ENCODE peak calls at places on chromosome 4, in six cellular contexts. One of them, this sample, is unnamed.

GRCh38 chr4:48329976-48330375 is 11.4 kb upstream of the SLAIN2 start:
- DNase-seq in neuronal stem cell: no peak
- DNase-seq in IMR-90: peak
- DNase-seq in H9: no peak
- DNase-seq in mesenchymal stem cell: peak
- DNase-seq in H1: no peak
- DNase-seq in this sample: peak

GRCh38 chr4:15457401-15458201 is 12.1 kb upstream of the CC2D2A start:
- DNase-seq in neuronal stem cell: no peak
- DNase-seq in IMR-90: peak
- DNase-seq in H9: no peak
- DNase-seq in mesenchymal stem cell: peak
- DNase-seq in H1: no peak
- DNase-seq in this sample: no peak

GRCh38 chr4:151488968-151489367 is 80.0 kb downstream of the FHIP1A start:
- DNase-seq in neuronal stem cell: no peak
- DNase-seq in IMR-90: no peak
- DNase-seq in H9: no peak
- DNase-seq in mesenchymal stem cell: no peak
- DNase-seq in H1: no peak
- DNase-seq in this sample: peak

GRCh38 chr4:4862665-4863482 is 3.4 kb downstream of the MSX1 start:
- DNase-seq in neuronal stem cell: no peak
- DNase-seq in IMR-90: no peak
- DNase-seq in H9: no peak
- DNase-seq in mesenchymal stem cell: no peak
- DNase-seq in H1: no peak
- DNase-seq in this sample: no peak

GRCh38 chr4:113646456-113646809 is 115.1 kb downstream of the CAMK2D start:
- DNase-seq in neuronal stem cell: peak
- DNase-seq in IMR-90: peak
- DNase-seq in H9: peak
- DNase-seq in mesenchymal stem cell: no peak
- DNase-seq in H1: peak
- DNase-seq in this sample: no peak

GRCh38 chr4:175504316-175504715 is 307.7 kb downstream of the GPM6A start:
- DNase-seq in neuronal stem cell: no peak
- DNase-seq in IMR-90: peak
- DNase-seq in H9: no peak
- DNase-seq in mesenchymal stem cell: no peak
- DNase-seq in H1: no peak
- DNase-seq in this sample: no peak

GRCh38 chr4:77669911-77670590 is 64.4 kb downstream of the CXCL13 start:
- DNase-seq in neuronal stem cell: no peak
- DNase-seq in IMR-90: no peak
- DNase-seq in H9: no peak
- DNase-seq in mesenchymal stem cell: no peak
- DNase-seq in H1: no peak
- DNase-seq in this sample: no peak

GRCh38 chr4:87811977-87812376 is 12.6 kb downstream of the IBSP start:
- DNase-seq in neuronal stem cell: no peak
- DNase-seq in IMR-90: peak
- DNase-seq in H9: no peak
- DNase-seq in mesenchymal stem cell: no peak
- DNase-seq in H1: no peak
- DNase-seq in this sample: no peak

GRCh38 chr4:139841464-139842195 is 176.0 kb downstream of the MGST2 start:
- DNase-seq in neuronal stem cell: no peak
- DNase-seq in IMR-90: no peak
- DNase-seq in H9: no peak
- DNase-seq in mesenchymal stem cell: peak
- DNase-seq in H1: no peak
- DNase-seq in this sample: no peak

GRCh38 chr4:169663894-169664293 is 43.5 kb downstream of the CLCN3 start:
- DNase-seq in neuronal stem cell: peak
- DNase-seq in IMR-90: peak
- DNase-seq in H9: no peak
- DNase-seq in mesenchymal stem cell: no peak
- DNase-seq in H1: no peak
- DNase-seq in this sample: no peak

GRCh38 chr4:83223781-83224180 is 60.8 kb downstream of the COQ2 start:
- DNase-seq in neuronal stem cell: no peak
- DNase-seq in IMR-90: no peak
- DNase-seq in H9: no peak
- DNase-seq in mesenchymal stem cell: no peak
- DNase-seq in H1: no peak
- DNase-seq in this sample: no peak

GRCh38 chr4:1410491-1411325 is 4.5 kb upstream of the NKX1-1 start:
- DNase-seq in neuronal stem cell: peak
- DNase-seq in IMR-90: peak
- DNase-seq in H9: peak
- DNase-seq in mesenchymal stem cell: peak
- DNase-seq in H1: peak
- DNase-seq in this sample: no peak

GRCh38 chr4:139275281-139275735 is 4.7 kb downstream of the MGARP start:
- DNase-seq in neuronal stem cell: no peak
- DNase-seq in IMR-90: no peak
- DNase-seq in H9: no peak
- DNase-seq in mesenchymal stem cell: no peak
- DNase-seq in H1: no peak
- DNase-seq in this sample: no peak

GRCh38 chr4:64727960-64728359 is 318.7 kb upstream of the TECRL start:
- DNase-seq in neuronal stem cell: no peak
- DNase-seq in IMR-90: no peak
- DNase-seq in H9: peak
- DNase-seq in mesenchymal stem cell: no peak
- DNase-seq in H1: peak
- DNase-seq in this sample: no peak

GRCh38 chr4:6371271-6371670 is 101.1 kb downstream of the PPP2R2C start:
- DNase-seq in neuronal stem cell: no peak
- DNase-seq in IMR-90: no peak
- DNase-seq in H9: no peak
- DNase-seq in mesenchymal stem cell: no peak
- DNase-seq in H1: no peak
- DNase-seq in this sample: no peak

GRCh38 chr4:112112590-112113170 is 32.6 kb upstream of the FAM241A start:
- DNase-seq in neuronal stem cell: no peak
- DNase-seq in IMR-90: no peak
- DNase-seq in H9: no peak
- DNase-seq in mesenchymal stem cell: no peak
- DNase-seq in H1: no peak
- DNase-seq in this sample: no peak

GRCh38 chr4:58602022-58602421 is 1491.8 kb upstream of the IGFBP7 start:
- DNase-seq in neuronal stem cell: no peak
- DNase-seq in IMR-90: no peak
- DNase-seq in H9: no peak
- DNase-seq in mesenchymal stem cell: no peak
- DNase-seq in H1: no peak
- DNase-seq in this sample: no peak

GRCh38 chr4:109005523-109005922 is 242.7 kb upstream of the ETNPPL start:
- DNase-seq in neuronal stem cell: no peak
- DNase-seq in IMR-90: peak
- DNase-seq in H9: no peak
- DNase-seq in mesenchymal stem cell: peak
- DNase-seq in H1: no peak
- DNase-seq in this sample: peak

GRCh38 chr4:17447675-17448298 is 64.1 kb downstream of the QDPR start:
- DNase-seq in neuronal stem cell: peak
- DNase-seq in IMR-90: peak
- DNase-seq in H9: peak
- DNase-seq in mesenchymal stem cell: peak
- DNase-seq in H1: no peak
- DNase-seq in this sample: peak

GRCh38 chr4:85720736-85721135 is 245.8 kb downstream of the ARHGAP24 start:
- DNase-seq in neuronal stem cell: no peak
- DNase-seq in IMR-90: peak
- DNase-seq in H9: no peak
- DNase-seq in mesenchymal stem cell: peak
- DNase-seq in H1: no peak
- DNase-seq in this sample: no peak

GRCh38 chr4:140125374-140125773 is 28.6 kb downstream of the MAML3 start:
- DNase-seq in neuronal stem cell: no peak
- DNase-seq in IMR-90: peak
- DNase-seq in H9: no peak
- DNase-seq in mesenchymal stem cell: no peak
- DNase-seq in H1: no peak
- DNase-seq in this sample: no peak

GRCh38 chr4:23022032-23022431 is 329.3 kb downstream of the GBA3 start:
- DNase-seq in neuronal stem cell: no peak
- DNase-seq in IMR-90: peak
- DNase-seq in H9: no peak
- DNase-seq in mesenchymal stem cell: peak
- DNase-seq in H1: no peak
- DNase-seq in this sample: peak

GRCh38 chr4:17736484-17736883 is 44.9 kb downstream of the FAM184B start:
- DNase-seq in neuronal stem cell: no peak
- DNase-seq in IMR-90: no peak
- DNase-seq in H9: no peak
- DNase-seq in mesenchymal stem cell: no peak
- DNase-seq in H1: no peak
- DNase-seq in this sample: no peak

GRCh38 chr4:72525938-72526337 is 43.1 kb downstream of the ADAMTS3 start:
- DNase-seq in neuronal stem cell: no peak
- DNase-seq in IMR-90: peak
- DNase-seq in H9: no peak
- DNase-seq in mesenchymal stem cell: peak
- DNase-seq in H1: no peak
- DNase-seq in this sample: no peak

GRCh38 chr4:106650701-106651100 is 282.1 kb upstream of the GIMD1 start:
- DNase-seq in neuronal stem cell: no peak
- DNase-seq in IMR-90: no peak
- DNase-seq in H9: no peak
- DNase-seq in mesenchymal stem cell: peak
- DNase-seq in H1: no peak
- DNase-seq in this sample: peak

DNA sequence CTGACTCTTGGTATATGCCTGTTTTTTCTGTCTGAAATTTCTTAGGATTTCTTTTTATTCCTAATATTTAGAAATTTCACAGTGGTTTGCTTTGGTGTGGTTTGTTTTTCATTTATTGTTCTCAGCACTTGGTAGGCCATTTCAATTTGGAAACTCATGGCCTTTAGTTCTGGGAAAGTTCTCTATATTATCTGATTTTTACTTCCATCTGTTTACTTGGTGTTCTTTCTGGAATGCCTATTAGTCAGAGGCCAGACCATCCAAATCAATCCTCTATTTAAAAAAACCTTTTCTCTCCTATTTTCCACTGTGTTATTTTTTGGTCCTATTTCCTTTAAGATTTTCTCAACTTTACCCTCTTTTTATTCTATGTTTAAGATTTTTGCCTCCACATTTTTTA is 188.1 kb upstream of the SFRP2 start:
- DNase-seq in neuronal stem cell: no peak
- DNase-seq in IMR-90: no peak
- DNase-seq in H9: no peak
- DNase-seq in mesenchymal stem cell: peak
- DNase-seq in H1: no peak
- DNase-seq in this sample: no peak
- H4K91ac ChIP-seq in neuronal stem cell: no peak
- H4K91ac ChIP-seq in IMR-90: no peak
- H4K91ac ChIP-seq in H9: no peak
- H4K91ac ChIP-seq in mesenchymal stem cell: no peak
- H4K91ac ChIP-seq in H1: no peak
- H4K91ac ChIP-seq in this sample: no peak

GRCh38 chr4:101956068-101956805 is 165.7 kb downstream of the BANK1 start:
- DNase-seq in neuronal stem cell: no peak
- DNase-seq in IMR-90: no peak
- DNase-seq in H9: no peak
- DNase-seq in mesenchymal stem cell: no peak
- DNase-seq in H1: no peak
- DNase-seq in this sample: no peak

GRCh38 chr4:101954975-101955678 is 164.6 kb downstream of the BANK1 start:
- DNase-seq in neuronal stem cell: no peak
- DNase-seq in IMR-90: no peak
- DNase-seq in H9: no peak
- DNase-seq in mesenchymal stem cell: no peak
- DNase-seq in H1: no peak
- DNase-seq in this sample: no peak

GRCh38 chr4:101952985-101953384 is 162.5 kb downstream of the BANK1 start:
- DNase-seq in neuronal stem cell: no peak
- DNase-seq in IMR-90: no peak
- DNase-seq in H9: no peak
- DNase-seq in mesenchymal stem cell: no peak
- DNase-seq in H1: no peak
- DNase-seq in this sample: no peak

GRCh38 chr4:101953949-101954348 is 163.4 kb downstream of the BANK1 start:
- DNase-seq in neuronal stem cell: peak
- DNase-seq in IMR-90: peak
- DNase-seq in H9: peak
- DNase-seq in mesenchymal stem cell: peak
- DNase-seq in H1: peak
- DNase-seq in this sample: peak

DNA sequence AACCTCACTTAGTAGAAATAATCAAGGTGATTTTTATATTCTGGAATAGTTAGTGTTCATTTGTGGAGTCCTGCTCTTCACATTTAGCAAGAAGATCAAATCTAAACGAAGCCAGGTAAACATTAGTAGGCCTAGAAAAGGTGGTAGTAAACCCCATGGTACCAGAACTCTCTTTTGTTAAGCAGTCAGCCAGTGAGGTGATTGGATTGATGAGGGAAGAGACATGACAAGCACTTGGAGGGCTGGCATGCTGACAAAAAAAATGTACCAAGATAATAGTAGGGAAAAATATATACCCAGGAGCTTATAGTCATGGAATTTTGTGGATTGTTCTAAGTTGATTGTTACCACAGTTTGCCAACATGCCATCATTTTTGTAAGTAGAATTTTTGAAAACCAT is 163.8 kb downstream of the BANK1 start:
- DNase-seq in neuronal stem cell: no peak
- DNase-seq in IMR-90: no peak
- DNase-seq in H9: no peak
- DNase-seq in mesenchymal stem cell: no peak
- DNase-seq in H1: no peak
- DNase-seq in this sample: no peak
- H3K27ac ChIP-seq in neuronal stem cell: peak
- H3K27ac ChIP-seq in IMR-90: no peak
- H3K27ac ChIP-seq in H9: peak
- H3K27ac ChIP-seq in mesenchymal stem cell: peak
- H3K27ac ChIP-seq in H1: peak
- H3K27ac ChIP-seq in this sample: peak

GRCh38 chr4:78691333-78691732 is 84.8 kb upstream of the BMP2K start:
- DNase-seq in neuronal stem cell: no peak
- DNase-seq in IMR-90: no peak
- DNase-seq in H9: no peak
- DNase-seq in mesenchymal stem cell: no peak
- DNase-seq in H1: no peak
- DNase-seq in this sample: no peak
- H2BK5ac ChIP-seq in neuronal stem cell: no peak
- H2BK5ac ChIP-seq in IMR-90: no peak
- H2BK5ac ChIP-seq in H9: no peak
- H2BK5ac ChIP-seq in mesenchymal stem cell: no peak
- H2BK5ac ChIP-seq in H1: no peak
- H2BK5ac ChIP-seq in this sample: no peak

DNA sequence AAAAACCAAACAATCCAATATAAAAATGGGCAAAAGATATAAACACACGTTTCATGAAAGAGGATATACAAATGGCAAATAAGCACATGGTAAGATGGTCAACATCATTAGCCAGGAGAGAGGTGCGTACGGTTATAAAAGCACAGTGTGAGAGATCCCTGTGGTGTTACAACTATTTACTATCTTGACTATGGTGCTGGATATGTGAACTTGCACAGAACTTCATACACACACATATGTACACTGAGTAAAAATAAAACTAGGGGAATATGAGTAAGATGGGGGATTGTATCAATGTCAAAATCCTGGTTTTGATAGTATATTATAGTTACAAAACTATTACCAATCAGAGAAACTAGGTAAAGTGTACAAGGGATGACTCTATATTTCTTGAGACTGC is 8.4 kb downstream of the FBXO8 start:
- DNase-seq in neuronal stem cell: no peak
- DNase-seq in IMR-90: no peak
- DNase-seq in H9: no peak
- DNase-seq in mesenchymal stem cell: no peak
- DNase-seq in H1: no peak
- DNase-seq in this sample: no peak
- H4K91ac ChIP-seq in neuronal stem cell: no peak
- H4K91ac ChIP-seq in IMR-90: no peak
- H4K91ac ChIP-seq in H9: no peak
- H4K91ac ChIP-seq in mesenchymal stem cell: no peak
- H4K91ac ChIP-seq in H1: no peak
- H4K91ac ChIP-seq in this sample: no peak

This sample was measured in trophoblast cell.